ENCODE peak calls at places on chromosomes 12 and 14, in nine cellular contexts. I, N, W, F, L, O, G, A and C are unnamed samples.

GRCh38 chr12:107992870-107993451 is 136.1 kb upstream of the WSCD2 start:
- DNase-seq in G (no peak), O (no peak), N (no peak), L (no peak), I (no peak), F (peak), A (peak), W (peak), C (no peak)

GRCh38 chr12:111699-112591 is 45.4 kb downstream of the IQSEC3 start:
- DNase-seq in N (no peak), W (no peak), F (no peak), I (no peak), A (no peak), O (peak), G (peak), L (no peak), C (no peak)

GRCh38 chr14:77707355-77707723 is 484 bp downstream of the ALKBH1 start:
- DNase-seq in L (no peak), I (no peak), N (no peak), A (peak), G (no peak), F (peak), W (peak), O (peak), C (peak)

GRCh38 chr12:50240792-50241114 is 42.6 kb downstream of the LIMA1 start:
- DNase-seq in N (no peak), W (no peak), L (no peak), I (no peak), F (peak), O (no peak), A (no peak), G (no peak), C (no peak)

GRCh38 chr12:58086006-58086405 is 144.6 kb downstream of the ATP23 start:
- DNase-seq in F (no peak), N (no peak), W (no peak), A (no peak), I (no peak), L (no peak), G (no peak), O (no peak), C (no peak)

GRCh38 chr12:46332260-46332659 is 40.3 kb downstream of the SLC38A2 start:
- DNase-seq in G (no peak), L (no peak), F (no peak), A (no peak), W (no peak), O (no peak), I (no peak), N (no peak), C (no peak)

GRCh38 chr12:116202940-116203339 is 74.6 kb downstream of the MED13L start:
- DNase-seq in I (no peak), A (no peak), O (no peak), F (peak), W (no peak), N (no peak), G (no peak), L (no peak), C (no peak)

GRCh38 chr12:86256169-86256568 is at the start of gene MGAT4C:
- DNase-seq in F (no peak), G (no peak), W (no peak), O (no peak), N (no peak), A (no peak), I (no peak), L (no peak), C (no peak)

GRCh38 chr12:128133321-128134050 is 133.5 kb upstream of the TMEM132C start:
- DNase-seq in G (no peak), A (no peak), L (no peak), N (no peak), W (no peak), I (no peak), F (no peak), O (no peak), C (no peak)

GRCh38 chr14:93655078-93655750 is 133.1 kb downstream of the PRIMA1 start:
- DNase-seq in F (peak), A (peak), L (no peak), W (peak), G (no peak), O (no peak), I (no peak), N (no peak), C (no peak)

GRCh38 chr14:75875958-75876357 is 105.8 kb downstream of the TGFB3 start:
- DNase-seq in G (no peak), W (no peak), I (no peak), N (no peak), L (no peak), O (no peak), F (no peak), A (no peak), C (no peak)

GRCh38 chr12:915090-915489 is 34.4 kb downstream of the RAD52 start:
- DNase-seq in N (no peak), G (no peak), I (no peak), F (no peak), A (no peak), O (no peak), W (no peak), L (no peak), C (no peak)

GRCh38 chr14:33393895-33394405 is 455.3 kb downstream of the NPAS3 start:
- DNase-seq in I (no peak), L (no peak), W (no peak), O (no peak), G (no peak), F (no peak), N (no peak), A (no peak), C (no peak)

GRCh38 chr14:95254356-95254755 is 65.4 kb downstream of the CLMN start:
- DNase-seq in I (no peak), N (no peak), O (no peak), L (no peak), W (no peak), G (no peak), F (peak), A (no peak), C (no peak)

GRCh38 chr14:72646861-72647528 is 246.9 kb downstream of the DPF3 start:
- DNase-seq in F (peak), N (no peak), I (no peak), O (no peak), A (no peak), L (no peak), G (no peak), W (no peak), C (no peak)

GRCh38 chr12:109044241-109044640 is 8.1 kb upstream of the USP30 start:
- DNase-seq in O (no peak), L (no peak), A (no peak), F (no peak), N (no peak), G (no peak), W (no peak), I (no peak), C (no peak)

GRCh38 chr12:107436836-107437235 is 248.8 kb upstream of the PWP1 start:
- DNase-seq in L (no peak), O (no peak), A (no peak), W (no peak), F (no peak), G (no peak), I (no peak), N (no peak), C (no peak)

GRCh38 chr14:21069388-21070082 is 569 bp upstream of the ARHGEF40 start:
- DNase-seq in L (no peak), W (peak), G (peak), N (no peak), I (peak), O (no peak), F (peak), A (no peak), C (no peak)

GRCh38 chr12:128408669-128409068 is 141.7 kb downstream of the TMEM132C start:
- DNase-seq in A (no peak), L (no peak), W (no peak), G (no peak), I (no peak), O (no peak), F (no peak), N (no peak), C (no peak)

GRCh38 chr14:101066826-101067508 is 163.4 kb upstream of the RTL1 start:
- DNase-seq in I (no peak), N (peak), F (no peak), G (peak), W (no peak), O (peak), A (no peak), L (peak), C (peak)

GRCh38 chr12:30002677-30003076 is 218.9 kb upstream of the TMTC1 start:
- DNase-seq in I (no peak), W (no peak), G (no peak), N (no peak), L (no peak), A (no peak), F (no peak), O (no peak), C (no peak)

GRCh38 chr12:28710882-28711281 is 438.2 kb upstream of the FAR2 start:
- DNase-seq in F (peak), G (no peak), I (no peak), A (no peak), N (no peak), W (no peak), L (no peak), O (no peak), C (no peak)

GRCh38 chr14:102873131-102873530 is 49.3 kb upstream of the AMN start:
- DNase-seq in L (no peak), O (peak), I (no peak), N (no peak), G (no peak), F (no peak), W (no peak), A (no peak), C (no peak)

GRCh38 chr14:104387000-104387384 is 192.6 kb upstream of the C14orf180 start:
- DNase-seq in F (no peak), L (peak), N (peak), G (peak), O (no peak), I (no peak), A (no peak), W (peak), C (peak)

GRCh38 chr14:100004392-100004791 is 60.8 kb upstream of the EVL start:
- DNase-seq in N (no peak), L (no peak), F (no peak), W (no peak), A (no peak), O (no peak), I (no peak), G (no peak), C (no peak)

GRCh38 chr14:51507556-51508511 is 143.9 kb upstream of the FRMD6 start:
- DNase-seq in G (peak), N (no peak), I (peak), F (peak), A (no peak), O (peak), W (peak), L (peak), C (no peak)

GRCh38 chr14:92542766-92543554 is 29.4 kb downstream of the RIN3 start:
- DNase-seq in O (no peak), F (no peak), A (no peak), L (no peak), W (no peak), N (no peak), I (no peak), G (no peak), C (no peak)

GRCh38 chr14:92549853-92550244 is 36.3 kb downstream of the RIN3 start:
- DNase-seq in I (peak), N (no peak), L (no peak), W (peak), O (no peak), A (no peak), F (peak), G (no peak), C (no peak)

GRCh38 chr14:92544051-92544730 is 30.6 kb downstream of the RIN3 start:
- DNase-seq in F (no peak), O (no peak), A (no peak), G (no peak), W (no peak), N (no peak), I (no peak), L (no peak), C (no peak)

GRCh38 chr14:92549096-92549852 is 35.7 kb downstream of the RIN3 start:
- DNase-seq in O (no peak), G (no peak), W (no peak), F (no peak), I (peak), N (no peak), L (no peak), A (no peak), C (no peak)

DNA sequence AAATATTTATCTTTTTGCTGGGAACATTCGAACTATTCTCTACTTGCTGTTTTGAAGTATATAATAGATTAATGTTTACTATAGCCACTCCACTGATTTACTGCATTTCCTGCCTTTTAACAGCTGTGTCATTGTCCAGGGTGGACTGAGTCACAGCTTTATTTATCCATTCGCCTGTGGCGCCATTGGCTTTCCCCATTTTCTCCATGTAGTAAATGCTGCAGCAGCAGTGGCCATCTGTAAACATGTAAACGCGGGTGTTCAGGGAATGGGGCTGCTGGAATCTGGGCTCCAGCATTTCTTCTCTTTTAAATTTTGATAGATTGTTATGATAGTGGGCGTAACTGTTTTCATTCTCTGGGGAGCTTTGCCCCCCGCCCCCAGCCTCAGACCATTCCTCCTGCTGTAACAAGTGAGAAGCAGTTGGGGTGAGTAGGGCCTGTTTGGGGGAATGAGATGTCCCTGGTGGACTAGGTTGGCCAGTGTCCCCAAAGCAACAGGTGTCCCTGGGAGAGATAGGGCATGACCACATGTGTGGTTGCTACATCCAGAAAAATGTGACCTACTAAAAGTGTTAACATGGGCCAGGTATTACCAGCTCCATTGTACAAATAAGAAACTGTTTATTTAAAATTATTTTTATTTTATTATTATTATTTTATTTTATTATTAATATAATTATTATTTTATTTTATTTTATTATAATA is 32.9 kb downstream of the RIN3 start:
- DNase-seq in O (no peak), A (no peak), G (no peak), L (no peak), W (no peak), I (no peak), F (no peak), N (no peak), C (no peak)
- TF ChIP-seq CTCF in O (no peak), A (no peak), G (no peak), L (peak), W (no peak), I (no peak), F (no peak), N (no peak), C (no peak)

GRCh38 chr12:53031616-53032015 is 18.2 kb upstream of the TNS2 start:
- DNase-seq in N (no peak), A (no peak), I (no peak), O (no peak), F (no peak), G (no peak), L (no peak), W (no peak), C (no peak)
- TF ChIP-seq CTCF in N (peak), A (no peak), I (no peak), O (no peak), F (no peak), G (no peak), L (no peak), W (peak), C (no peak)

GRCh38 chr12:121400332-121401139 is 618 bp downstream of the RNF34 start:
- DNase-seq in W (peak), G (no peak), N (peak), O (peak), F (peak), L (peak), A (peak), I (peak), C (peak)
- TF ChIP-seq CTCF in W (no peak), G (no peak), N (no peak), O (no peak), F (no peak), L (peak), A (no peak), I (no peak), C (peak)

DNA sequence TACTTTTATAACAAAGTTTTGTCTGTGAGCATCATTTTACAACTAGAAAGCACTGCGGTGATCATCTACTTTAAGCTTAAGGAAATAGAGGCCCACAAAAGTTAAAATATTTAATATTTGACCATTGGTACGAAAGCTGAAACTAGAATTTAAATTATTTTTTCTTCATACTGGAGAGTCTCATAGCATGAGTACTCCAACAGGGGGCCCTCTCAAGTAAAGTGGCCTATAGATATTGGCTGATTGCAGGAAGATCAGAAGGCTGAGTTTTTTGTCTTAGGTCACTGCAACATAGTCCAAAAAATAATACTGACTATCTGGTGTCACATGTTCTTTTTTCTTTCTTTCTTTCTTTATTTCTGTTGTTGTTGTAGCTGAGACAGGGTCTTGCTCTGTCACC is 75.3 kb upstream of the ZDHHC17 start:
- DNase-seq in O (no peak), N (no peak), W (no peak), L (no peak), I (no peak), A (peak), F (no peak), G (no peak), C (no peak)
- TF ChIP-seq CTCF in O (no peak), N (no peak), W (peak), L (peak), I (peak), A (peak), F (peak), G (peak), C (peak)

GRCh38 chr12:119665164-119665929 is 2.6 kb upstream of the PRKAB1 start:
- DNase-seq in L (no peak), N (no peak), I (no peak), F (no peak), W (no peak), G (no peak), A (no peak), O (no peak), C (no peak)
- TF ChIP-seq CTCF in L (no peak), N (no peak), I (no peak), F (no peak), W (no peak), G (no peak), A (no peak), O (no peak), C (no peak)